ENCODE peak calls at places on chromosomes 7 and 10, in six cellular contexts. V is adrenal gland, C is SJSA1, I is pancreas, U is HepG2, O is iPS DF 6.9. N is an unnamed sample.
A peak's percentile ranks its signal among the peaks of the same experiment; 100 is the strongest.

GRCh38 chr7:111835066-111835465 is 272.8 kb upstream of the IMMP2L start:
- DNase-seq in C (no peak), O (no peak), V (no peak), I (no peak), U (no peak), N (no peak)

GRCh38 chr7:30028749-30029635 is 780 bp downstream of the PLEKHA8 start:
- DNase-seq in U (peak; percentile 71), I (no peak), V (peak; percentile 61), C (peak; percentile 53), O (no peak), N (no peak)

GRCh38 chr7:126040114-126041045 is 1110.8 kb upstream of the POT1 start:
- DNase-seq in C (no peak), U (no peak), O (no peak), V (no peak), I (no peak), N (no peak)

GRCh38 chr7:100372256-100372655 is 1.0 kb upstream of the PILRA start:
- DNase-seq in V (no peak), U (no peak), C (no peak), I (no peak), O (no peak), N (no peak)

GRCh38 chr10:27908231-27908630 is 90.6 kb downstream of the ODAD2 start:
- DNase-seq in O (no peak), V (no peak), U (peak; percentile 8), C (no peak), I (no peak), N (no peak)

GRCh38 chr7:468681-469590 is 50.7 kb downstream of the PDGFA start:
- DNase-seq in I (no peak), U (no peak), V (peak; percentile 10), O (no peak), C (peak; percentile 19), N (no peak)

GRCh38 chr10:17235136-17235535 is 7.1 kb downstream of the VIM start:
- DNase-seq in C (no peak), V (no peak), I (no peak), O (no peak), U (no peak), N (no peak)

GRCh38 chr7:98617051-98617959 is at the start of gene NPTX2:
- DNase-seq in O (no peak), V (peak; percentile 84), U (no peak), I (peak; percentile 86), C (peak; percentile 87), N (no peak)

GRCh38 chr7:99563650-99564049 is 5.2 kb downstream of the ZNF655 start:
- DNase-seq in I (no peak), V (peak; percentile 83), C (peak; percentile 91), O (no peak), U (no peak), N (no peak)

GRCh38 chr7:1124816-1125602 is 35.0 kb downstream of the ZFAND2A start:
- DNase-seq in C (peak; percentile 34), O (no peak), V (no peak), U (no peak), I (no peak), N (no peak)

GRCh38 chr7:26189000-26189539 is 11.5 kb downstream of the HNRNPA2B1 start:
- DNase-seq in U (no peak), O (no peak), I (no peak), V (no peak), C (no peak), N (no peak)

GRCh38 chr10:102246261-102246660 is 929 bp downstream of the GBF1 start:
- DNase-seq in I (no peak), V (no peak), U (no peak), C (no peak), O (no peak), N (no peak)

GRCh38 chr10:107031981-107032699 is 132.4 kb downstream of the SORCS1 start:
- DNase-seq in C (no peak), U (no peak), O (no peak), I (no peak), V (no peak), N (no peak)

GRCh38 chr10:71214641-71215160 is 2.3 kb downstream of the UNC5B start:
- DNase-seq in U (no peak), O (no peak), C (no peak), V (no peak), I (no peak), N (no peak)

GRCh38 chr10:72263613-72264241 is 10.0 kb upstream of the DDIT4 start:
- DNase-seq in O (no peak), I (peak; percentile 87), U (peak; percentile 86), C (no peak), V (no peak), N (peak; percentile 77)

GRCh38 chr10:51733061-51733460 is 33.7 kb upstream of the CSTF2T start:
- DNase-seq in V (no peak), C (no peak), U (no peak), O (no peak), I (no peak), N (no peak)

GRCh38 chr7:71325151-71325550 is 193.2 kb downstream of the GALNT17 start:
- DNase-seq in V (no peak), C (no peak), U (no peak), I (no peak), O (no peak), N (no peak)

GRCh38 chr7:146090023-146090645 is 26.5 kb upstream of the CNTNAP2 start:
- DNase-seq in O (peak; percentile 7), U (peak; percentile 8), C (no peak), V (no peak), I (no peak), N (peak; percentile 1)

GRCh38 chr7:151233111-151233701 is 923 bp downstream of the CHPF2 start:
- DNase-seq in O (no peak), C (peak; percentile 83), V (peak; percentile 87), I (peak; percentile 56), U (peak; percentile 45), N (peak; percentile 40)

GRCh38 chr7:923108-924041 is 31.1 kb downstream of the ADAP1 start:
- DNase-seq in O (no peak), C (peak; percentile 59), I (no peak), V (peak; percentile 61), U (no peak), N (no peak)

GRCh38 chr7:131948434-131949053 is 392.1 kb upstream of the PODXL start:
- DNase-seq in C (no peak), V (no peak), U (peak; percentile 13), I (no peak), O (no peak), N (no peak)

GRCh38 chr7:112866424-112866823 is 76.2 kb upstream of the TMEM168 start:
- DNase-seq in O (no peak), U (no peak), C (no peak), V (no peak), I (no peak), N (no peak)

GRCh38 chr10:125449571-125449970 is 233.4 kb downstream of the TEX36 start:
- DNase-seq in V (no peak), I (no peak), C (no peak), U (no peak), O (no peak), N (no peak)

DNA sequence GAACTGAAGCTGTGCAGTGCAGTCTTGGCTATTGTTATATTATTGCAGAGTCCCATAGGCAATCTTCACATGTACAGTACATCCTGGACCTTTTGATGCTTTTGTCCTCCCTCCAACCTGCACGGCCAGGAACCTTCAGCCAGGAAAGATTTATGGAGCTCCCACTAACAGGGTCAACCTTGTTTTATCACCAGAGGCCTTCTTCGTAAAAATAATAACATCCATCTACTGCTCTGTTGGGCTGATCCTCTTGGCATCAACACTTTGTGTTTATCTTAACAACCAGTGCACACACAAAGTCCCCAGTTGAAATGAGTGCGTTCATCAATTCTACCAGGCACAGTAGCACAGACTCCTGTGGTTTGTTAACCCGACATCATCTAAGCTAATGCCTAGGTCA is 72.4 kb downstream of the AGMO start:
- DNase-seq in V (no peak), U (no peak), C (no peak), I (no peak), O (no peak), N (no peak)
- H3K27ac ChIP-seq in V (no peak overlapping the region), U (no peak overlapping the region), C (no peak overlapping the region), I (no peak overlapping the region), O (no peak overlapping the region), N (no peak overlapping the region)

GRCh38 chr7:6416516-6417145 is 31.1 kb downstream of the DAGLB start:
- DNase-seq in V (no peak), I (no peak), C (no peak), O (no peak), U (peak; percentile 9), N (no peak)
- H3K27ac ChIP-seq in V (no peak overlapping the region), I (no peak overlapping the region), C (no peak overlapping the region), O (no peak overlapping the region), U (no peak overlapping the region), N (no peak overlapping the region)

GRCh38 chr10:85655394-85655793 is 711.2 kb downstream of the GRID1 start:
- DNase-seq in O (no peak), U (no peak), C (no peak), I (no peak), V (no peak), N (no peak)
- H3K27ac ChIP-seq in O (no peak overlapping the region), U (no peak overlapping the region), C (no peak overlapping the region), I (no peak overlapping the region), V (no peak overlapping the region), N (no peak overlapping the region)

GRCh38 chr10:2734691-2735090 is 332.7 kb upstream of the PFKP start:
- DNase-seq in V (no peak), C (no peak), U (no peak), I (no peak), O (no peak), N (no peak)

GRCh38 chr10:2733278-2733963 is 333.9 kb upstream of the PFKP start:
- DNase-seq in U (no peak), O (no peak), V (no peak), C (no peak), I (no peak), N (no peak)

GRCh38 chr10:2731940-2732339 is 335.4 kb upstream of the PFKP start:
- DNase-seq in C (no peak), O (no peak), U (no peak), I (no peak), V (no peak), N (no peak)
- H3K27ac ChIP-seq in C (no peak overlapping the region), O (no peak overlapping the region), U (no peak overlapping the region), I (no peak overlapping the region), V (no peak overlapping the region), N (no peak overlapping the region)

DNA sequence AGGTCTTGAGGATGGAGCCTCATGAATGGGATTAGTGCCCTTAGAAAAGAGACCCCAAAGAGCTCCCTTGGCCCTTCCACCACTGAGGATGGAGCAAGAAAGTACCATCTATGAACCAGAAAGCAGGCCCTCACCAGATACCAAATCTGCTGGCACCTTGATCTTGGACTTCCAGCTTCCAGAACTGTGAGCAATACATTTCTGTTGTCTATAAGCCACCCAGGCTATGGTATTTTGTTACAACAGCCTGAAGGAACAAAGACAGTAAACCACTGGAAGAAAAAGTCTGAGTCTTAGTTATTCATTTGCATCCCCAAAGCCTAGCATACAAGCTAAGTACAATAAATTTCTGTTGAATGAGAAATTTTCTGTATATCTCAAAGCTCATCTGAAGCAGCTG is 37.9 kb upstream of the TNS3 start:
- DNase-seq in C (no peak), U (no peak), O (no peak), V (no peak), I (no peak), N (no peak)
- H3K27ac ChIP-seq in C (no peak overlapping the region), U (no peak overlapping the region), O (no peak overlapping the region), V (no peak overlapping the region), I (no peak overlapping the region), N (no peak overlapping the region)

DNA sequence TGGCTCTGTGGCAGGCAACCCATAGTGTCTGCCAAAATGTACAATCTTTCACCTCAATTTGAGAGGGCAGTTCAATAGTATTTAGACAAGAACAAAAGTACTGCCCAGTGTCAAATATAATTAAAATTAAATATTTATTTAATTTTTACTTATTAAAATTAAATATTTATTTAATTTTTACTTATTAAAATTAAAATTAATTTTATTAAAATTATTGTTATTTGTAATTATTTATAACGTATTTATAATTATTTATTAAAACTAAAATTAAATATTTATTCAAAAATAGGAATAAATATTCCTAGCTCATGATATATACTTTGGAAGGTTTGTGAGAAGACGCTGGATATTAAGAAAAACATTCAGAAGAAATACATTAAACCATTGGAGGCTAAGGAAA is 93.7 kb upstream of the CAV2 start:
- DNase-seq in C (no peak), U (no peak), O (no peak), I (no peak), V (no peak), N (no peak)
- H3K27ac ChIP-seq in C (no peak overlapping the region), U (no peak overlapping the region), O (no peak overlapping the region), I (no peak overlapping the region), V (no peak overlapping the region), N (no peak overlapping the region)

N was measured in epithelial cell of prostate.